ENCODE peak calls at places on chromosomes 12 and 14, in ten cellular contexts. One of them, this sample, is unnamed.

GRCh38 chr12:57611116-57611809 is at the start of gene ARHGEF25:
- DNase-seq in PC-9: no peak
- DNase-seq in endothelial cell: peak
- DNase-seq in AG09309: no peak
- DNase-seq in CD8-positive, alpha-beta T cell: peak
- DNase-seq in suprapubic skin: peak
- DNase-seq in mammary epithelial cell: no peak
- DNase-seq in heart right ventricle: peak
- DNase-seq in pancreas: peak
- DNase-seq in fibroblast of lung: peak
- DNase-seq in this sample: no peak

GRCh38 chr12:81378601-81379000 is 300.7 kb downstream of the ACSS3 start:
- DNase-seq in PC-9: no peak
- DNase-seq in endothelial cell: no peak
- DNase-seq in AG09309: no peak
- DNase-seq in CD8-positive, alpha-beta T cell: no peak
- DNase-seq in suprapubic skin: no peak
- DNase-seq in mammary epithelial cell: no peak
- DNase-seq in heart right ventricle: no peak
- DNase-seq in pancreas: no peak
- DNase-seq in fibroblast of lung: no peak
- DNase-seq in this sample: no peak

GRCh38 chr12:129704232-129704830 is 199.5 kb downstream of the TMEM132D start:
- DNase-seq in PC-9: no peak
- DNase-seq in endothelial cell: no peak
- DNase-seq in AG09309: no peak
- DNase-seq in CD8-positive, alpha-beta T cell: no peak
- DNase-seq in suprapubic skin: no peak
- DNase-seq in mammary epithelial cell: no peak
- DNase-seq in heart right ventricle: no peak
- DNase-seq in pancreas: no peak
- DNase-seq in fibroblast of lung: no peak
- DNase-seq in this sample: no peak

GRCh38 chr14:78327426-78328210 is 157.4 kb downstream of the NRXN3 start:
- DNase-seq in PC-9: no peak
- DNase-seq in endothelial cell: no peak
- DNase-seq in AG09309: no peak
- DNase-seq in CD8-positive, alpha-beta T cell: no peak
- DNase-seq in suprapubic skin: no peak
- DNase-seq in mammary epithelial cell: no peak
- DNase-seq in heart right ventricle: no peak
- DNase-seq in pancreas: no peak
- DNase-seq in fibroblast of lung: peak
- DNase-seq in this sample: no peak

GRCh38 chr12:39958377-39958776 is 147.5 kb downstream of the SLC2A13 start:
- DNase-seq in PC-9: no peak
- DNase-seq in endothelial cell: peak
- DNase-seq in AG09309: no peak
- DNase-seq in CD8-positive, alpha-beta T cell: no peak
- DNase-seq in suprapubic skin: no peak
- DNase-seq in mammary epithelial cell: no peak
- DNase-seq in heart right ventricle: no peak
- DNase-seq in pancreas: no peak
- DNase-seq in fibroblast of lung: no peak
- DNase-seq in this sample: no peak

GRCh38 chr12:12010277-12011031 is 60.3 kb upstream of the BCL2L14 start:
- DNase-seq in PC-9: no peak
- DNase-seq in endothelial cell: no peak
- DNase-seq in AG09309: peak
- DNase-seq in CD8-positive, alpha-beta T cell: peak
- DNase-seq in suprapubic skin: no peak
- DNase-seq in mammary epithelial cell: peak
- DNase-seq in heart right ventricle: peak
- DNase-seq in pancreas: no peak
- DNase-seq in fibroblast of lung: peak
- DNase-seq in this sample: no peak

GRCh38 chr14:39912192-39913100 is 480.2 kb upstream of the FBXO33 start:
- DNase-seq in PC-9: no peak
- DNase-seq in endothelial cell: no peak
- DNase-seq in AG09309: no peak
- DNase-seq in CD8-positive, alpha-beta T cell: no peak
- DNase-seq in suprapubic skin: no peak
- DNase-seq in mammary epithelial cell: no peak
- DNase-seq in heart right ventricle: no peak
- DNase-seq in pancreas: no peak
- DNase-seq in fibroblast of lung: no peak
- DNase-seq in this sample: no peak

GRCh38 chr14:55780156-55780946 is 200.3 kb downstream of the KTN1 start:
- DNase-seq in PC-9: peak
- DNase-seq in endothelial cell: no peak
- DNase-seq in AG09309: peak
- DNase-seq in CD8-positive, alpha-beta T cell: no peak
- DNase-seq in suprapubic skin: no peak
- DNase-seq in mammary epithelial cell: peak
- DNase-seq in heart right ventricle: peak
- DNase-seq in pancreas: peak
- DNase-seq in fibroblast of lung: peak
- DNase-seq in this sample: no peak

GRCh38 chr12:44812062-44812461 is 64.1 kb downstream of the NELL2 start:
- DNase-seq in PC-9: no peak
- DNase-seq in endothelial cell: no peak
- DNase-seq in AG09309: no peak
- DNase-seq in CD8-positive, alpha-beta T cell: peak
- DNase-seq in suprapubic skin: no peak
- DNase-seq in mammary epithelial cell: peak
- DNase-seq in heart right ventricle: no peak
- DNase-seq in pancreas: no peak
- DNase-seq in fibroblast of lung: no peak
- DNase-seq in this sample: no peak

DNA sequence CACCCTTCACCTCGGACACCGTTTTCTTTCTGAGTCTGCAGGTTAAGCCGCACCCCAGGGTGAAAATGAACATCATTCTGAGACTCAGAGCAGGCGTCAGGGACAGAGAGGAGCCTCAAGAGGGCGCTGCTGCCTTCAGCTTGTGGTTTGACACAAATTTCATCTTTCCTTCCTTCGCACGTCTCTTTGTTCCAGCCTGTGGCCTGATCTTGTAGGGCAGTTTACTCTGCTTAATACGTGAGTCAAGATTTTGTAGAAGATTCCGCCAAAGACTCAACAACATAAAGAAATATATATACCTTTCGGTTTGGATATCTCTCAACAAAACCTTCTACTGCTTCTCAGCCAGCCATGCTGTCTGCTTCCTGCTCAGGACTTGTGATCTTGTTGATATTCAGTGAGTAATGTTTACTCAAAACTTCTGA is 329.3 kb upstream of the OR4E1 start:
- DNase-seq in PC-9: no peak
- DNase-seq in endothelial cell: peak
- DNase-seq in AG09309: no peak
- DNase-seq in CD8-positive, alpha-beta T cell: peak
- DNase-seq in suprapubic skin: no peak
- DNase-seq in mammary epithelial cell: no peak
- DNase-seq in heart right ventricle: no peak
- DNase-seq in pancreas: no peak
- DNase-seq in fibroblast of lung: no peak
- DNase-seq in this sample: no peak
- TF ChIP-seq CTCF in PC-9: peak
- TF ChIP-seq CTCF in endothelial cell: peak
- TF ChIP-seq CTCF in AG09309: no peak
- TF ChIP-seq CTCF in CD8-positive, alpha-beta T cell: peak
- TF ChIP-seq CTCF in suprapubic skin: no peak
- TF ChIP-seq CTCF in mammary epithelial cell: peak
- TF ChIP-seq CTCF in heart right ventricle: peak
- TF ChIP-seq CTCF in pancreas: no peak
- TF ChIP-seq CTCF in fibroblast of lung: no peak
- TF ChIP-seq CTCF in this sample: no peak

GRCh38 chr12:95351745-95352144 is 122.2 kb upstream of the METAP2 start:
- DNase-seq in PC-9: no peak
- DNase-seq in endothelial cell: no peak
- DNase-seq in AG09309: no peak
- DNase-seq in CD8-positive, alpha-beta T cell: no peak
- DNase-seq in suprapubic skin: peak
- DNase-seq in mammary epithelial cell: no peak
- DNase-seq in heart right ventricle: peak
- DNase-seq in pancreas: no peak
- DNase-seq in fibroblast of lung: no peak
- DNase-seq in this sample: no peak
- TF ChIP-seq CTCF in PC-9: no peak
- TF ChIP-seq CTCF in endothelial cell: no peak
- TF ChIP-seq CTCF in AG09309: no peak
- TF ChIP-seq CTCF in CD8-positive, alpha-beta T cell: no peak
- TF ChIP-seq CTCF in suprapubic skin: no peak
- TF ChIP-seq CTCF in mammary epithelial cell: no peak
- TF ChIP-seq CTCF in heart right ventricle: peak
- TF ChIP-seq CTCF in pancreas: no peak
- TF ChIP-seq CTCF in fibroblast of lung: no peak
- TF ChIP-seq CTCF in this sample: peak

GRCh38 chr14:76870146-76870545 is 43.9 kb downstream of the LRRC74A start:
- DNase-seq in PC-9: no peak
- DNase-seq in endothelial cell: peak
- DNase-seq in AG09309: no peak
- DNase-seq in CD8-positive, alpha-beta T cell: no peak
- DNase-seq in suprapubic skin: no peak
- DNase-seq in mammary epithelial cell: no peak
- DNase-seq in heart right ventricle: no peak
- DNase-seq in pancreas: no peak
- DNase-seq in fibroblast of lung: no peak
- DNase-seq in this sample: no peak
- TF ChIP-seq CTCF in PC-9: peak
- TF ChIP-seq CTCF in endothelial cell: peak
- TF ChIP-seq CTCF in AG09309: peak
- TF ChIP-seq CTCF in CD8-positive, alpha-beta T cell: no peak
- TF ChIP-seq CTCF in suprapubic skin: no peak
- TF ChIP-seq CTCF in mammary epithelial cell: peak
- TF ChIP-seq CTCF in heart right ventricle: peak
- TF ChIP-seq CTCF in pancreas: no peak
- TF ChIP-seq CTCF in fibroblast of lung: peak
- TF ChIP-seq CTCF in this sample: peak

DNA sequence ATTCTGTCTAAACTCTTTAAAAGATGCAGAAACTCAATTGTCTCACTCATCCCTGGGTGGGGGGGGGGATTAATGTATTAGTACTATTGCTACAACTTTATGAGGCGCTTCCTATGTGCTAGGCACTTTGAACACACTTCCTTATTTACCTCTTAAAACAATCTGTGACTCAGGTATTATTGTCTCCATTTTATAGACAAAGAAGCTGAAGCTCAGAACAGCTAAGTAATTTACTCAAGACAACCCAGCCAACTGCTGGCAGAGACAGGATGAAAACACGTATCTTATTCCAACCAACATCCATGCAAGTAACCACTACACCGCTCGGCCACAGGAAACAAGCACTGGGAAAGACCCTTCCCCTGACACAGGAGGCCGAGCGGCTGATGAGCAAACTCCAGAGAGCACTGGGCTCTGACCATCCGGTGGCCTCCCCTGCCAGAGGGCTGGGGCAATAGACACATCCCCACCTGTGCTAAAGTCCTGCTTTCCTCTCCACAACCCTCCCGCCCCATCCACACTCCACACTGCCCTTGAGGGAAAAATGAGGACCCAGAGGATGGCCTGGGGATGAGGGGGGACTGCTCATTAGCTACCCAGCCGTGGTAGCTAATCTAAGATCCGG is 244.2 kb downstream of the DPF3 start:
- DNase-seq in PC-9: no peak
- DNase-seq in endothelial cell: no peak
- DNase-seq in AG09309: no peak
- DNase-seq in CD8-positive, alpha-beta T cell: no peak
- DNase-seq in suprapubic skin: no peak
- DNase-seq in mammary epithelial cell: no peak
- DNase-seq in heart right ventricle: no peak
- DNase-seq in pancreas: no peak
- DNase-seq in fibroblast of lung: no peak
- DNase-seq in this sample: no peak
- TF ChIP-seq CTCF in PC-9: no peak
- TF ChIP-seq CTCF in endothelial cell: no peak
- TF ChIP-seq CTCF in AG09309: no peak
- TF ChIP-seq CTCF in CD8-positive, alpha-beta T cell: no peak
- TF ChIP-seq CTCF in suprapubic skin: no peak
- TF ChIP-seq CTCF in mammary epithelial cell: no peak
- TF ChIP-seq CTCF in heart right ventricle: no peak
- TF ChIP-seq CTCF in pancreas: no peak
- TF ChIP-seq CTCF in fibroblast of lung: no peak
- TF ChIP-seq CTCF in this sample: no peak

DNA sequence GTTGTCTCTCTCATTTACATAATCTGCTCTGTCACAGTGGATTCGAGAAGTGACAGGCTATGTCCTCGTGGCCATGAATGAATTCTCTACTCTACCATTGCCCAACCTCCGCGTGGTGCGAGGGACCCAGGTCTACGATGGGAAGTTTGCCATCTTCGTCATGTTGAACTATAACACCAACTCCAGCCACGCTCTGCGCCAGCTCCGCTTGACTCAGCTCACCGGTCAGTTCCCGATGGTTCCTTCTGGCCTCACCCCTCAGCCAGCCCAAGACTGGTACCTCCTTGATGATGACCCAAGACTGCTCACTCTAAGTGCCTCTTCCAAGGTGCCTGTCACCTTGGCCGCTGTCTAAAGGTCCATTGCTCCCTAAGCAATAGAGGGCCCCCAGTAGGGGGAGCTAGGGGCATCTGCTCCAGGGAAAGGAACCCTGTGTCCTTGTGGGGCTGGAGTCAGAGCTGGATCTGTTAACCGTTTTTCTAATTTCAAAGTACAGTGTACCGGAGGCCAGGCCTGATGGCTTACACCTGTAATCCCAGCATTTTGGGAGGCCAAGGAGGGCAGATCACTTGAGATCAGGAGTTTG is 5.1 kb downstream of the ERBB3 start:
- DNase-seq in PC-9: no peak
- DNase-seq in endothelial cell: peak
- DNase-seq in AG09309: no peak
- DNase-seq in CD8-positive, alpha-beta T cell: no peak
- DNase-seq in suprapubic skin: no peak
- DNase-seq in mammary epithelial cell: no peak
- DNase-seq in heart right ventricle: no peak
- DNase-seq in pancreas: peak
- DNase-seq in fibroblast of lung: no peak
- DNase-seq in this sample: no peak
- TF ChIP-seq CTCF in PC-9: peak
- TF ChIP-seq CTCF in endothelial cell: peak
- TF ChIP-seq CTCF in AG09309: peak
- TF ChIP-seq CTCF in CD8-positive, alpha-beta T cell: no peak
- TF ChIP-seq CTCF in suprapubic skin: no peak
- TF ChIP-seq CTCF in mammary epithelial cell: peak
- TF ChIP-seq CTCF in heart right ventricle: peak
- TF ChIP-seq CTCF in pancreas: no peak
- TF ChIP-seq CTCF in fibroblast of lung: peak
- TF ChIP-seq CTCF in this sample: no peak

DNA sequence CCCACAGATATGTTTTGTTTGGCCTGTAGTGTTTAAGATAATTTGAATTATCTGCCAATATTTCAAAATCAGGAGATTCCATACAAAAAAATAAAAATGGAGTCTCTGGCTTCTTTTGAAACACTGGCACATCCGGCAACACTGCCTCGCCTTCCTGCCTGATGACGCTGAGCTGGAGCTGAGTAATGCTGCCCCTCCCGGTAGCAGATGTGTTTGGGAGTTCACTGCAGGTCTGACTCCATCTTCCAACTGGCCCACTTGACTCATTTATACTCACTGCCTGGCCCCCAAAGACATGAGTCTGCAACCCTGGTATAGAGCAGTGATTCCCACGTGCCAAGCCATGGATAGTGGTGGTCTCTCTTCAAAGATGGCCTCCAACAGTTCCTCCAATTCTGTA is 7.4 kb downstream of the CIT start:
- DNase-seq in PC-9: no peak
- DNase-seq in endothelial cell: no peak
- DNase-seq in AG09309: peak
- DNase-seq in CD8-positive, alpha-beta T cell: no peak
- DNase-seq in suprapubic skin: peak
- DNase-seq in mammary epithelial cell: peak
- DNase-seq in heart right ventricle: no peak
- DNase-seq in pancreas: no peak
- DNase-seq in fibroblast of lung: peak
- DNase-seq in this sample: no peak
- TF ChIP-seq CTCF in PC-9: no peak
- TF ChIP-seq CTCF in endothelial cell: no peak
- TF ChIP-seq CTCF in AG09309: no peak
- TF ChIP-seq CTCF in CD8-positive, alpha-beta T cell: no peak
- TF ChIP-seq CTCF in suprapubic skin: no peak
- TF ChIP-seq CTCF in mammary epithelial cell: no peak
- TF ChIP-seq CTCF in heart right ventricle: no peak
- TF ChIP-seq CTCF in pancreas: no peak
- TF ChIP-seq CTCF in fibroblast of lung: no peak
- TF ChIP-seq CTCF in this sample: no peak

This sample was measured in osteocyte.